ENCODE peak calls at places on chromosomes 3 and 15, in five cellular contexts. E is H1, Q is IMR-90, K is mesenchymal stem cell, S is neuronal stem cell. X is an unnamed sample.

GRCh38 chr3:8441969-8442559 is 59.6 kb upstream of the LMCD1 start:
- DNase-seq in S (peak; percentile 63), K (peak; percentile 82), Q (peak; percentile 77), E (peak; percentile 39), X (peak; percentile 64)

GRCh38 chr3:4494807-4495200 is 1.7 kb downstream of the ITPR1 start:
- DNase-seq in S (no peak), E (no peak), K (no peak), Q (no peak), X (no peak)

GRCh38 chr15:95868970-95869369 is 461.5 kb upstream of the NR2F2 start:
- DNase-seq in K (no peak), Q (no peak), S (no peak), E (no peak), X (no peak)

GRCh38 chr15:69206079-69206478 is 45.6 kb downstream of the GLCE start:
- DNase-seq in S (no peak), Q (no peak), K (no peak), E (no peak), X (no peak)

GRCh38 chr3:25665646-25666136 is 984 bp upstream of the TOP2B start:
- DNase-seq in S (no peak), K (no peak), E (no peak), Q (no peak), X (no peak)

GRCh38 chr15:45521596-45522167 is 873 bp downstream of the SLC30A4 start:
- DNase-seq in Q (no peak), E (no peak), S (peak; percentile 1), K (no peak), X (no peak)

GRCh38 chr3:51921081-51921578 is 18.0 kb upstream of the IQCF1 start:
- DNase-seq in S (no peak), K (no peak), E (no peak), Q (no peak), X (no peak)

GRCh38 chr15:79673416-79674123 is 223.2 kb downstream of the MTHFS start:
- DNase-seq in Q (peak; percentile 58), S (no peak), K (peak; percentile 18), E (no peak), X (peak; percentile 49)

GRCh38 chr3:193813506-193813850 is 220.5 kb downstream of the OPA1 start:
- DNase-seq in K (no peak), S (no peak), E (no peak), Q (no peak), X (peak; percentile 54)

GRCh38 chr3:149658444-149659172 is 783 bp upstream of the WWTR1 start:
- DNase-seq in Q (peak; percentile 86), E (no peak), S (peak; percentile 61), K (peak; percentile 93), X (peak; percentile 77)
- H4K91ac ChIP-seq in Q (peak overlapping the region; percentile 94), E (peak overlapping the region; percentile 94), S (no peak overlapping the region), K (peak overlapping the region; percentile 97), X (peak overlapping the region; percentile 92)

GRCh38 chr15:74391604-74392401 is 24.4 kb upstream of the CYP11A1 start:
- DNase-seq in Q (no peak), E (no peak), S (no peak), K (no peak), X (no peak)
- H3K14ac ChIP-seq in Q (peak overlapping the region; percentile 89), E (no peak overlapping the region), S (no peak overlapping the region), K (peak overlapping the region; percentile 82), X (no peak overlapping the region)

GRCh38 chr15:39921274-39921638 is 1.2 kb upstream of the GPR176 start:
- DNase-seq in Q (no peak), S (no peak), K (no peak), E (no peak), X (no peak)

GRCh38 chr15:39919396-39919739 is 698 bp downstream of the GPR176 start:
- DNase-seq in E (no peak), Q (no peak), K (no peak), S (no peak), X (no peak)

GRCh38 chr15:39920510-39921273 is 626 bp upstream of the GPR176 start:
- DNase-seq in S (peak; percentile 63), E (no peak), Q (peak; percentile 84), K (peak; percentile 82), X (peak; percentile 70)

GRCh38 chr15:39918688-39919385 is 1.2 kb downstream of the GPR176 start:
- DNase-seq in K (peak; percentile 89), E (no peak), Q (peak; percentile 93), S (no peak), X (no peak)

GRCh38 chr15:39919740-39920509 is at the start of gene GPR176:
- DNase-seq in S (peak; percentile 49), K (peak; percentile 91), E (no peak), Q (peak; percentile 84), X (peak; percentile 64)
- H4K91ac ChIP-seq in S (no peak within 1 kb of the TSS), K (peak within 1 kb of the TSS; percentile 68), E (peak within 1 kb of the TSS; percentile 96), Q (peak within 1 kb of the TSS; percentile 94), X (no peak within 1 kb of the TSS)

GRCh38 chr3:194933465-194933864 is 247.8 kb downstream of the FAM43A start:
- DNase-seq in K (no peak), E (no peak), S (no peak), Q (no peak), X (no peak)

GRCh38 chr3:194928183-194928736 is 242.6 kb downstream of the FAM43A start:
- DNase-seq in K (peak; percentile 74), E (no peak), S (no peak), Q (peak; percentile 61), X (no peak)

GRCh38 chr3:194928831-194929594 is 243.3 kb downstream of the FAM43A start:
- DNase-seq in S (peak; percentile 14), K (no peak), Q (no peak), E (peak; percentile 33), X (peak; percentile 79)

GRCh38 chr3:194930439-194931204 is 244.9 kb downstream of the FAM43A start:
- DNase-seq in E (no peak), K (peak; percentile 79), Q (peak; percentile 46), S (no peak), X (no peak)

GRCh38 chr3:194931366-194931765 is 245.7 kb downstream of the FAM43A start:
- DNase-seq in K (peak; percentile 13), S (no peak), Q (no peak), E (no peak), X (no peak)
- H3K14ac ChIP-seq in K (peak overlapping the region; percentile 6), S (no peak overlapping the region), Q (peak overlapping the region; percentile 46), E (no peak overlapping the region), X (no peak overlapping the region)

DNA sequence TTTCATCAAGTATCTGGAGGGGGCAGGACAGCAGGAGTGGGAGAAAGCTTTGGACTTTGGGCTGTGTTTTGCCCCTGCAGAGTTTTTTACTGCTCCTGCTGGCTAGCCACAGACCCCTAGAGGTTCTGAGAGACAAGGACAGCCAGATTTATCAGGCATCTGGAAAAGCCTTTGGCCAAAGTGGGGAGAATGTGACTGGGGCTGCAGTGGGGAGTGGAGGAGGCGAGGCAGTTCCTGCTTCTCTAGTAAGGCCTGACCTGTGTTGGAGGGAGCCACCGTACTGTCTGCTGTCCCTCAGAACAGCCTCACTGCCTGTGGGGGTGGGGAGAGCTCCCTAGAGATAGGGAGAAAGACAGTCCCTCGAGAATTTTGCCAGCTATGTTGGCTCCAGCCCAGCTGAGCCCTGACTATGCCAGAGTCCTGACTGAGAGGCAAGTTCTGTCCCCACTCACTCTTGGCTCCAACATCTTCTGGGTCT is 2.2 kb downstream of the ALPK3 start:
- DNase-seq in E (no peak), S (no peak), K (peak; percentile 33), Q (no peak), X (no peak)
- H4K91ac ChIP-seq in E (no peak overlapping the region), S (no peak overlapping the region), K (no peak overlapping the region), Q (no peak overlapping the region), X (no peak overlapping the region)

GRCh38 chr15:90181781-90182180 is 19.3 kb upstream of the SEMA4B start:
- DNase-seq in S (no peak), E (no peak), K (no peak), Q (no peak), X (no peak)

GRCh38 chr15:90188914-90189748 is 12.0 kb upstream of the SEMA4B start:
- DNase-seq in Q (no peak), K (no peak), E (no peak), S (no peak), X (no peak)

GRCh38 chr15:90187257-90187868 is 13.8 kb upstream of the SEMA4B start:
- DNase-seq in S (no peak), E (no peak), K (no peak), Q (no peak), X (no peak)

GRCh38 chr15:90184119-90184785 is 16.9 kb upstream of the SEMA4B start:
- DNase-seq in E (no peak), S (no peak), Q (no peak), K (peak; percentile 87), X (peak; percentile 42)

GRCh38 chr15:90184786-90185704 is 16.1 kb upstream of the SEMA4B start:
- DNase-seq in S (peak; percentile 51), K (peak; percentile 46), Q (no peak), E (no peak), X (peak; percentile 76)
- H3K14ac ChIP-seq in S (no peak overlapping the region), K (peak overlapping the region; percentile 48), Q (no peak overlapping the region), E (no peak overlapping the region), X (peak overlapping the region; percentile 30)

DNA sequence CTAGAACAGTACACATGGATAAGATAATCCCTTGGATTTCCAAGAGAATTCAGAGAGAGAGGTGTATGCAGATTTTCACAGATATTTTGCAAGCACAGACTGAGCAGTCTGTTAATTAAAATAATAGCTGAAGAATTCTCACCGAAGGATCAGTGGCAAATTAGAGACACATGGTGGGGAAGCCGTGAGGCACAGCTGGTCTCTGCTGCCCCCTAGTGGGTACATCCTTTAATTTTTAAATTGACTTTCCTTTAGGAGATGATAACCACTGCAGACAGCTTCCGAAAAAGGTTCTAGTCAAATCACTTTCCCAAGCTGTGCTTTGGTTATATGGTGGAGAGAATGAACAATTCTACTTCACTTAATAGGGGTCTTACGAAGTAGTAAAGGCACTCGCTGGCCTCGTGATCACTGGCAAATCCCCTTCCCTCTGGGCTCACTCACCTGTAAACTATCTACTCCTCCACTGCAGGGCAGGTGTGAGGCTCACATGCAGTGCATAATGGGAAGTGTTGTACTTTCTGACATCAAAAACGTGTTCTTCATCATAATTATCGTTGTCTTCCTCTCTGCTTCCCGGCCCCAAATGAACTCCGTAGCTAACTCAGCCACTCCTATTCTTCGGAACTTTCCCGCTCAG is 19.5 kb downstream of the MESD start:
- DNase-seq in Q (peak; percentile 54), E (no peak), S (peak; percentile 53), K (peak; percentile 59), X (no peak)
- H4K91ac ChIP-seq in Q (no peak overlapping the region), E (no peak overlapping the region), S (no peak overlapping the region), K (no peak overlapping the region), X (no peak overlapping the region)